ENCODE peak calls at places on chromosomes 4 and X, in six cellular contexts. I is body of pancreas, G is mucosa of descending colon, Z is breast epithelium, X is heart left ventricle, B is right atrium auricular region. W is an unnamed sample.

GRCh38 chr4:14862881-14863280 is 139.4 kb upstream of the CPEB2 start:
- DNase-seq in I (no peak), G (peak; percentile 57), Z (no peak), X (peak; percentile 20), B (no peak), W (no peak)

GRCh38 chr4:52833941-52834525 is 28.1 kb upstream of the RASL11B start:
- DNase-seq in I (no peak), G (no peak), Z (no peak), X (no peak), B (no peak), W (no peak)

GRCh38 chr4:4854649-4855292 is 4.7 kb upstream of the MSX1 start:
- DNase-seq in I (no peak), G (no peak), Z (peak; percentile 34), X (no peak), B (no peak), W (no peak)

GRCh38 chr4:164357957-164358356 is 396.0 kb upstream of the SMIM31 start:
- DNase-seq in I (no peak), G (no peak), Z (no peak), X (no peak), B (no peak), W (no peak)

GRCh38 chr4:48898733-48899431 is 7.7 kb downstream of the OCIAD2 start:
- DNase-seq in I (no peak), G (no peak), Z (no peak), X (no peak), B (no peak), W (no peak)

GRCh38 chr4:99405433-99406115 is 29.6 kb downstream of the ADH7 start:
- DNase-seq in I (peak; percentile 86), G (no peak), Z (no peak), X (peak; percentile 58), B (peak; percentile 83), W (peak; percentile 74)

GRCh38 chr4:105473340-105474109 is at the start of gene PPA2:
- DNase-seq in I (peak; percentile 79), G (peak; percentile 94), Z (peak; percentile 85), X (peak; percentile 90), B (peak; percentile 91), W (peak; percentile 88)

GRCh38 chr4:19472669-19473068 is 779.0 kb upstream of the SLIT2 start:
- DNase-seq in I (no peak), G (no peak), Z (no peak), X (no peak), B (no peak), W (no peak)

GRCh38 chr4:75232546-75232945 is 281.7 kb downstream of the RCHY1 start:
- DNase-seq in I (no peak), G (no peak), Z (no peak), X (no peak), B (no peak), W (no peak)

GRCh38 chr4:56863441-56864129 is 42.1 kb upstream of the SPINK2 start:
- DNase-seq in I (no peak), G (no peak), Z (no peak), X (no peak), B (no peak), W (no peak)

GRCh38 chr4:185833055-185833598 is 21.1 kb upstream of the SORBS2 start:
- DNase-seq in I (peak; percentile 55), G (no peak), Z (no peak), X (no peak), B (no peak), W (no peak)

GRCh38 chrX:136616987-136617685 is 30.8 kb upstream of the CD40LG start:
- DNase-seq in I (no peak), G (no peak), Z (no peak), X (no peak), B (no peak), W (no peak)

GRCh38 chr4:4753643-4754042 is 105.8 kb upstream of the MSX1 start:
- DNase-seq in I (no peak), G (no peak), Z (no peak), X (no peak), B (no peak), W (no peak)

GRCh38 chr4:5839751-5840674 is 52.9 kb downstream of the CRMP1 start:
- DNase-seq in I (no peak), G (peak; percentile 64), Z (no peak), X (peak; percentile 72), B (peak; percentile 76), W (no peak)

GRCh38 chr4:182238355-182238931 is 4.8 kb upstream of the TENM3 start:
- DNase-seq in I (no peak), G (no peak), Z (no peak), X (no peak), B (no peak), W (no peak)

GRCh38 chr4:8494983-8495548 is 54.5 kb downstream of the TRMT44 start:
- DNase-seq in I (no peak), G (no peak), Z (no peak), X (no peak), B (no peak), W (no peak)

GRCh38 chr4:75598390-75598789 is 31.9 kb downstream of the CDKL2 start:
- DNase-seq in I (no peak), G (no peak), Z (no peak), X (no peak), B (no peak), W (no peak)

GRCh38 chrX:151515233-151515632 is 48.2 kb upstream of the PASD1 start:
- DNase-seq in I (no peak), G (no peak), Z (no peak), X (no peak), B (no peak), W (no peak)

GRCh38 chr4:54277691-54278090 is 48.6 kb downstream of the PDGFRA start:
- DNase-seq in I (no peak), G (no peak), Z (no peak), X (no peak), B (no peak), W (no peak)

GRCh38 chr4:54274264-54274663 is 45.2 kb downstream of the PDGFRA start:
- DNase-seq in I (no peak), G (no peak), Z (no peak), X (no peak), B (no peak), W (no peak)

GRCh38 chr4:54274786-54275503 is 45.9 kb downstream of the PDGFRA start:
- DNase-seq in I (no peak), G (no peak), Z (no peak), X (no peak), B (no peak), W (no peak)

GRCh38 chr4:54281060-54281781 is 52.1 kb downstream of the PDGFRA start:
- DNase-seq in I (peak; percentile 80), G (peak; percentile 53), Z (no peak), X (peak; percentile 87), B (peak; percentile 92), W (peak; percentile 65)

DNA sequence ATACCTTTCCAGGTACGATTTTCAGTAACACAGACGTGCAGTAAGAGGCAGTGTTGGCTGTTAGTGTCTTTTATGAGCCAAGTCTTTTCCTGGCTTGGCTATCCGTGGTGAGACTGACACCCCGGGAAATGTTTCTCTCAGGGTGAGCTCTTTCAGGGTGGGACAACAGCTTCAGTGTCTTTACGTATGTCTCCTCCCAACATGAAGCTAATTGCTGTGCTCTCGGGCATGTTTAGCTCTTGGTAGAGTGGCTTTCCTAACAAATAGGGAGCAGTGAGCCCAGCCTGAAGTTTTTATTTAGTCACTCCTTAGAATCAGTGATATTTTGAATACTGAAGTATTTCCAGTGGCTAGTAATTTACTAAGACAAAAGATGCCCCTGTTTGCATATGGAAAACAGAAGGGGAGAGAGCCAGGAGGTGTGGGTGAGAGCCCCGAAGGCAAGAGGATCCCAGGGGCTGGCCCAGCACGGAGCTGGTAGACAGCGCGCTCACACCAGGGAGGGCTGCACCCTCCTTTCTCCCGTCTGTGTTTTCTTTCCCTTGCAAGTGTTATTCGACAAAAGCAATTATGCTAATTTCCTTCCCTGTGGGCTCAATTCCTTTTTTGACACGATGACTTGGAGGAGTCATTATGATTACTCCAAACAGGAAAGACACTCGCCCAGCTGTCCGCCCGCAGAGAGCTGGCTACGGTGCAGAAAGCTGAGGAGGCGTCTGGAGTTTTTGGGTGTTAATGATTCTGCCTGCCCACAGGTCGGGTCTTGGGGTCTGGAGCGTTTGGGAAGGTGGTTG is 47.7 kb downstream of the PDGFRA start:
- DNase-seq in I (no peak), G (no peak), Z (no peak), X (no peak), B (no peak), W (no peak)
- H3K4me1 ChIP-seq in I (peaks cover 29% of the 10 kb centered on the region), G (no peaks in the 10 kb centered on the region), Z (peaks cover 3% of the 10 kb centered on the region), X (peaks cover 6% of the 10 kb centered on the region), B (peaks cover 40% of the 10 kb centered on the region), W (peaks cover 4% of the 10 kb centered on the region)

GRCh38 chr4:125988464-125988863 is 673.7 kb downstream of the FAT4 start:
- DNase-seq in I (no peak), G (no peak), Z (no peak), X (no peak), B (no peak), W (no peak)

GRCh38 chr4:125991398-125991797 is 676.6 kb downstream of the FAT4 start:
- DNase-seq in I (no peak), G (no peak), Z (no peak), X (no peak), B (no peak), W (no peak)

GRCh38 chr4:125994430-125994829 is 679.7 kb downstream of the FAT4 start:
- DNase-seq in I (no peak), G (no peak), Z (no peak), X (no peak), B (no peak), W (no peak)

GRCh38 chr4:125994024-125994423 is 679.3 kb downstream of the FAT4 start:
- DNase-seq in I (no peak), G (no peak), Z (no peak), X (no peak), B (no peak), W (no peak)
- H3K4me1 ChIP-seq in I (no peaks in the 10 kb centered on the region), G (no peaks in the 10 kb centered on the region), Z (no peaks in the 10 kb centered on the region), X (no peaks in the 10 kb centered on the region), B (no peaks in the 10 kb centered on the region), W (no peaks in the 10 kb centered on the region)

GRCh38 chr4:143921160-143921559 is 15.8 kb upstream of the GYPE start:
- DNase-seq in I (no peak), G (no peak), Z (no peak), X (no peak), B (no peak), W (no peak)
- H3K4me1 ChIP-seq in I (no peaks in the 10 kb centered on the region), G (no peaks in the 10 kb centered on the region), Z (no peaks in the 10 kb centered on the region), X (no peaks in the 10 kb centered on the region), B (no peaks in the 10 kb centered on the region), W (no peaks in the 10 kb centered on the region)

GRCh38 chr4:119296356-119296755 is 25.6 kb downstream of the FABP2 start:
- DNase-seq in I (no peak), G (no peak), Z (no peak), X (no peak), B (no peak), W (no peak)
- H3K4me1 ChIP-seq in I (peaks cover 21% of the 10 kb centered on the region), G (peaks cover 14% of the 10 kb centered on the region), Z (no peaks in the 10 kb centered on the region), X (peaks cover 15% of the 10 kb centered on the region), B (peaks cover 26% of the 10 kb centered on the region), W (peaks cover 13% of the 10 kb centered on the region)

GRCh38 chrX:19865567-19866363 is 21.6 kb downstream of the SH3KBP1 start:
- DNase-seq in I (no peak), G (no peak), Z (no peak), X (no peak), B (no peak), W (no peak)

GRCh38 chrX:19867938-19868337 is 19.5 kb downstream of the SH3KBP1 start:
- DNase-seq in I (no peak), G (no peak), Z (no peak), X (no peak), B (no peak), W (no peak)

GRCh38 chrX:19867411-19867732 is 20.0 kb downstream of the SH3KBP1 start:
- DNase-seq in I (no peak), G (no peak), Z (no peak), X (no peak), B (no peak), W (no peak)

GRCh38 chrX:19864736-19865135 is 22.7 kb downstream of the SH3KBP1 start:
- DNase-seq in I (no peak), G (no peak), Z (no peak), X (no peak), B (no peak), W (no peak)

GRCh38 chrX:19866626-19867410 is 20.6 kb downstream of the SH3KBP1 start:
- DNase-seq in I (no peak), G (no peak), Z (no peak), X (no peak), B (no peak), W (no peak)
- H3K4me1 ChIP-seq in I (no peaks in the 10 kb centered on the region), G (no peaks in the 10 kb centered on the region), Z (no peaks in the 10 kb centered on the region), X (no peaks in the 10 kb centered on the region), B (no peaks in the 10 kb centered on the region), W (peaks cover 5% of the 10 kb centered on the region)